ENCODE peak calls at places on chromosomes 3 and 15, in four cellular contexts. U is H7, B is heart right ventricle, S is K562. R is an unnamed sample.

GRCh38 chr15:59360305-59360704 is 12.4 kb downstream of the MYO1E start:
- DNase-seq in U (no peak), B (no peak), S (peak; percentile 20), R (no peak)

GRCh38 chr3:32309653-32310242 is 71.3 kb downstream of the CMTM8 start:
- DNase-seq in U (no peak), B (no peak), S (no peak), R (no peak)

GRCh38 chr3:4889896-4890295 is 89.3 kb upstream of the BHLHE40 start:
- DNase-seq in U (no peak), B (no peak), S (no peak), R (no peak)

GRCh38 chr3:13782501-13782900 is 97.4 kb downstream of the WNT7A start:
- DNase-seq in U (no peak), B (peak; percentile 30), S (no peak), R (no peak)

GRCh38 chr3:141405025-141405424 is 36.7 kb downstream of the ZBTB38 start:
- DNase-seq in U (no peak), B (no peak), S (no peak), R (no peak)

GRCh38 chr15:63107895-63108546 is 13.6 kb upstream of the LACTB start:
- DNase-seq in U (no peak), B (no peak), S (no peak), R (no peak)

GRCh38 chr3:37741644-37742043 is 120.0 kb upstream of the CTDSPL start:
- DNase-seq in U (no peak), B (peak; percentile 65), S (no peak), R (no peak)

GRCh38 chr15:70781236-70781635 is 17.9 kb upstream of the UACA start:
- DNase-seq in U (no peak), B (no peak), S (no peak), R (no peak)

GRCh38 chr15:77026501-77027110 is 31.7 kb downstream of the PSTPIP1 start:
- DNase-seq in U (peak; percentile 63), B (no peak), S (no peak), R (no peak)

GRCh38 chr15:74497584-74497983 is 36.6 kb upstream of the UBL7 start:
- DNase-seq in U (no peak), B (no peak), S (no peak), R (no peak)

GRCh38 chr15:62066663-62067447 is at the start of gene C2CD4A:
- DNase-seq in U (peak; percentile 81), B (peak; percentile 54), S (no peak), R (peak; percentile 50)

GRCh38 chr15:91252756-91253155 is 152.7 kb downstream of the SV2B start:
- DNase-seq in U (no peak), B (no peak), S (no peak), R (no peak)

GRCh38 chr3:116129187-116129945 is 315.9 kb downstream of the LSAMP start:
- DNase-seq in U (no peak), B (no peak), S (no peak), R (no peak)

GRCh38 chr3:159829056-159829995 is 159.3 kb upstream of the IL12A start:
- DNase-seq in U (no peak), B (no peak), S (no peak), R (no peak)

GRCh38 chr3:156530969-156531368 is 23.9 kb downstream of the SSR3 start:
- DNase-seq in U (no peak), B (no peak), S (no peak), R (no peak)

GRCh38 chr15:91132079-91132478 is 32.0 kb downstream of the SV2B start:
- DNase-seq in U (no peak), B (no peak), S (no peak), R (no peak)

GRCh38 chr3:120304569-120305090 is 19.6 kb upstream of the GPR156 start:
- DNase-seq in U (no peak), B (no peak), S (no peak), R (no peak)

GRCh38 chr3:166265153-166265552 is 427.9 kb upstream of the BCHE start:
- DNase-seq in U (no peak), B (no peak), S (no peak), R (no peak)

GRCh38 chr3:45180051-45180450 is 33.9 kb upstream of the CDCP1 start:
- DNase-seq in U (no peak), B (no peak), S (no peak), R (no peak)

GRCh38 chr3:3817870-3818269 is 18.6 kb downstream of the LRRN1 start:
- DNase-seq in U (no peak), B (no peak), S (no peak), R (no peak)

GRCh38 chr3:3827111-3827510 is 27.9 kb downstream of the LRRN1 start:
- DNase-seq in U (no peak), B (no peak), S (no peak), R (no peak)

GRCh38 chr3:3825025-3825424 is 25.8 kb downstream of the LRRN1 start:
- DNase-seq in U (no peak), B (no peak), S (no peak), R (no peak)

DNA sequence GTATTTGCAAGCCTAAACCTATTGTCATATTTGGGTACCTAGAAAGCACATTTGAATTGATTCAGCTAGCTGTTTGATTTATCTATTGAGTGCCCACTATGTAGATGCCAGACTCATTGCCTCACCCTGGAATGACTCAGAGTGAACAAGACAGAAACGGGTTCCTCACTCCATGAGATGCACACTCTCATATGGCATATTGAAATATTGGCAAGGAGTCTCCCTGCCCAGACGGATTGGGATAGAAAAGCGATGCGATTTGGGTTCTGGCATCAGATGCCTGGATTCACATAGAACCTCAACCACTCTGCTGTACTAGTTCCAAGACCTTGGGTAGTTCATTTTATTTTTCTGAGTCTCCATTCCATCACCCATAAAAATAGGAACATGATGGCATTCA is 22.5 kb downstream of the LRRN1 start:
- DNase-seq in U (no peak), B (no peak), S (no peak), R (no peak)
- H3K36me3 ChIP-seq in U (peaks cover 8% of the 10 kb centered on the region), B (no peaks in the 10 kb centered on the region), S (no peaks in the 10 kb centered on the region), R (no peaks in the 10 kb centered on the region)

GRCh38 chr3:129058441-129059194 is 2.0 kb upstream of the GP9 start:
- DNase-seq in U (no peak), B (no peak), S (no peak), R (no peak)
- H3K4me3 ChIP-seq in U (no peak overlapping the region), B (no peak overlapping the region), S (no peak overlapping the region), R (no peak overlapping the region)

DNA sequence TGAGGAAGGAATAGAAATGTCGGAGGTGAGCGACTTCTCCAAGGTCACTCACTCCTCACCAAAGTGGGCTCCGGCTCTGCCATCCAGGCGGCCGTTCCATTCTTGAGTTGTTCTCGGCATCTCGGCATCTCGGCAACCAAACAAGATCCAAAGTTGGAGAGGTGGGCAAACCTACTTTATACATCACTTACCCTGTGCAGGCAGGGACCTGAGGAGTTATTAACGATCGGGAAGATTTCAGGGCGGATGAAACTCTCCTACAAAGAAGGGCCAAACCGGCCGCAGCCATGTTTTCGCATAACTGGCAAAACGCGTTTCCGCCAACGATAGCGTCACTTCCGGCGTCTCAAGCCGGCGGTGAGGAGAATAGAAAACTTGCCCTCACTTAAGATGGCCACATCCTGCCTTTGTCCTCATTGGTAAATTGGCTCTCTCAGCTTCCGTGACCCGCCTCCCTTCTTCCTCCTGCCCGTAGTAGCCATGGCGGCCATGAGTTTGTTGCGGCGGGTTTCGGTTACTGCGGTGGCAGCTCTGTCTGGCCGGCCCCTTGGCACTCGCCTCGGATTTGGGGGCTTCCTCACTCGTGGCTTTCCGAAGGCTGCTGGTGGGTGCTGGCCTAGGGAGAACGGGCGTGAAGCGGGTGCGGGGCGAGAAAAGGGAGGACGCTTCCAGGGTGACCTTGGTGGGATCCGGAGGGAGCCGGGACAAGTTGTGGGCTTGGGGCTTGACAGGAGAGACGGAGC is at the start of the genes MRPL47 and NDUFB5:
- DNase-seq in U (peak; percentile 90), B (peak; percentile 97), S (peak; percentile 87), R (peak; percentile 92)
- H3K36me3 ChIP-seq in U (peaks cover 16% of the 10 kb centered on the region), B (no peaks in the 10 kb centered on the region), S (peaks cover 66% of the 10 kb centered on the region), R (peaks cover 27% of the 10 kb centered on the region)

DNA sequence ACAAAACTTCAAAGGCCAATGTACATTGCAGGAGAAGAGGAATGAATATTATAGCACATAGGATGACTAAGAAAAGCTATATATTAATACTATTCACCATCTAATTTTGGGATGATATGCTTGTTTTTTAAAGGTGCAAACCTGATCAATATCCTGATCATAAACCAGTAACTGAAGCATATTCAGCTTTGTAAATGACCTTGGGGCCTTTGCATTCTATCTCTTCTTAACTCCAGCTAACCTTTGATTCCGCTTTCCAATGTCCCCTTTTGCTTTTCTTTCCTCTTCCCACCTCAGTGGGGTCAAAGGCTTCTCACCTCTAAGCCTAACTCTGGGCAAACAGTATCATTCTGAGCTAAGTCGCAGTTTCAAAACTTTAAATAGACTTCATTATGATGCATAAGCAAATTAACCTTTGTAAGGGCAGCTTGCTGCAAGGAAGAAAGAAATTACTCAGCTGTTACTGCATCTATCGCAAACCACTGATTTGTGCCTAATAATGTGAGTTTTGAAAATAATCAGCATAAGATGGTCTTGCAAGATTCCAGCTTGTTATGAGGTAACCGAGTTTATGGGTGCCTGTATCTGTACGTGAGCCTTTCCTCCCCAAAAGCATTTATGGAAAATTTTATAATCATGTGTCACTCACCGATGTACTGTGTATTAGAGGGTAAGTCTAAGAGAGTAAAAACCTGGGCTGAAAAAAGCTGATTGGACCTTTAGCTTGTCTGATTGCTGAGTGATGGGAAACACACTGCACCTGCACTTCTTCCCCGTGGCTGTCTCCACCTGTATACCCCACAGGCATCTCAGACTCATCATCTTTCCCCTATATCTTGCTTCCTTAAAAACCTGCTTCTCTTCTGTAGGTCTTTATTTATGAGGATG is 116.8 kb downstream of the TPRG1 start:
- DNase-seq in U (no peak), B (no peak), S (no peak), R (no peak)
- H3K4me3 ChIP-seq in U (no peak overlapping the region), B (no peak overlapping the region), S (no peak overlapping the region), R (peak overlapping the region; percentile 16)

GRCh38 chr3:33373082-33373437 is 67.1 kb downstream of the UBP1 start:
- DNase-seq in U (no peak), B (no peak), S (no peak), R (no peak)
- H3K36me3 ChIP-seq in U (peaks cover 2% of the 10 kb centered on the region), B (no peaks in the 10 kb centered on the region), S (no peaks in the 10 kb centered on the region), R (no peaks in the 10 kb centered on the region)